ENCODE peak calls at places on chromosomes 11 and 22, in eight cellular contexts. E is cardiac muscle cell, F is heart left ventricle, Q is SK-N-SH, P is SJCRH30, R is sigmoid colon, S is neural progenitor cell, W is psoas muscle. A is an unnamed sample. For H3K4me1, the result is how much of the 10 kb centered on the place peaks cover.

GRCh38 chr22:43850529-43850928 is 11.8 kb downstream of the SULT4A1 start:
- DNase-seq in W (peak), Q (no peak), F (no peak), R (peak), P (no peak), S (no peak), E (no peak), A (no peak)

GRCh38 chr11:12135185-12135584 is 24.8 kb downstream of the MICAL2 start:
- DNase-seq in P (no peak), R (no peak), E (no peak), Q (no peak), W (no peak), F (no peak), S (no peak), A (no peak)

GRCh38 chr11:59560290-59560701 is 49.0 kb downstream of the OR4D9 start:
- DNase-seq in W (peak), E (peak), Q (peak), P (peak), S (peak), F (no peak), R (peak), A (peak)

GRCh38 chr11:98068251-98068650 is 952.5 kb upstream of the CNTN5 start:
- DNase-seq in P (no peak), F (no peak), S (no peak), W (no peak), Q (no peak), E (no peak), R (no peak), A (no peak)

GRCh38 chr11:128910583-128910982 is 19.4 kb downstream of the KCNJ5 start:
- DNase-seq in F (no peak), E (no peak), R (no peak), P (no peak), W (no peak), S (no peak), Q (no peak), A (no peak)

GRCh38 chr22:42343136-42343484 is 72.7 kb upstream of the TCF20 start:
- DNase-seq in S (no peak), W (no peak), E (peak), F (no peak), Q (no peak), P (no peak), R (no peak), A (no peak)

GRCh38 chr11:62665630-62666258 is 632 bp downstream of the CSKMT start:
- DNase-seq in S (peak), P (no peak), E (peak), F (peak), Q (peak), R (peak), W (peak), A (no peak)

GRCh38 chr11:76124905-76125566 is 81.3 kb downstream of the WNT11 start:
- DNase-seq in W (no peak), R (no peak), S (no peak), E (no peak), F (no peak), P (no peak), Q (no peak), A (no peak)

GRCh38 chr22:35426801-35427140 is 26.8 kb downstream of the MCM5 start:
- DNase-seq in Q (no peak), S (no peak), R (no peak), E (peak), F (no peak), P (no peak), W (no peak), A (no peak)

GRCh38 chr11:2382927-2383822 is 6.1 kb downstream of the CD81 start:
- DNase-seq in Q (no peak), R (peak), E (peak), P (peak), W (peak), F (peak), S (no peak), A (no peak)

GRCh38 chr22:43996170-43996980 is 27.7 kb upstream of the PARVB start:
- DNase-seq in W (peak), E (no peak), S (no peak), Q (no peak), R (peak), P (no peak), F (peak), A (no peak)

GRCh38 chr11:66015936-66016792 is 4.4 kb downstream of the CST6 start:
- DNase-seq in S (no peak), W (no peak), P (no peak), F (no peak), R (no peak), E (no peak), Q (no peak), A (peak)

GRCh38 chr22:26545827-26546226 is 33.6 kb upstream of the TFIP11 start:
- DNase-seq in W (no peak), Q (no peak), P (no peak), F (no peak), E (no peak), R (no peak), S (no peak), A (no peak)

GRCh38 chr11:86798988-86799387 is 1.4 kb upstream of the PRSS23 start:
- DNase-seq in F (no peak), P (no peak), S (no peak), W (no peak), Q (no peak), R (no peak), E (no peak), A (no peak)

GRCh38 chr22:37501176-37501609 is 15.0 kb upstream of the MFNG start:
- DNase-seq in Q (no peak), W (no peak), P (no peak), F (peak), S (no peak), R (no peak), E (no peak), A (no peak)

GRCh38 chr11:70503201-70503877 is 105.0 kb downstream of the CTTN start:
- DNase-seq in W (peak), F (peak), Q (no peak), P (no peak), R (peak), E (no peak), S (peak), A (peak)

GRCh38 chr11:12248330-12248729 is 129.0 kb upstream of the PARVA start:
- DNase-seq in P (peak), Q (peak), F (peak), R (peak), W (peak), E (no peak), S (peak), A (no peak)

GRCh38 chr11:65476632-65477270 is 22.1 kb upstream of the MALAT1 start:
- DNase-seq in S (no peak), W (peak), Q (no peak), P (peak), F (no peak), R (peak), E (no peak), A (no peak)

GRCh38 chr11:19577849-19578619 is 134.6 kb upstream of the NAV2 start:
- DNase-seq in W (peak), E (peak), F (no peak), P (no peak), S (no peak), Q (peak), R (peak), A (no peak)

GRCh38 chr11:35061516-35062440 is 77.2 kb upstream of the CD44 start:
- DNase-seq in E (no peak), S (no peak), R (no peak), W (no peak), P (no peak), Q (no peak), F (no peak), A (no peak)

GRCh38 chr11:93654266-93654665 is 7.2 kb upstream of the CEP295 start:
- DNase-seq in S (no peak), R (no peak), W (no peak), P (no peak), F (no peak), E (no peak), Q (no peak), A (no peak)

DNA sequence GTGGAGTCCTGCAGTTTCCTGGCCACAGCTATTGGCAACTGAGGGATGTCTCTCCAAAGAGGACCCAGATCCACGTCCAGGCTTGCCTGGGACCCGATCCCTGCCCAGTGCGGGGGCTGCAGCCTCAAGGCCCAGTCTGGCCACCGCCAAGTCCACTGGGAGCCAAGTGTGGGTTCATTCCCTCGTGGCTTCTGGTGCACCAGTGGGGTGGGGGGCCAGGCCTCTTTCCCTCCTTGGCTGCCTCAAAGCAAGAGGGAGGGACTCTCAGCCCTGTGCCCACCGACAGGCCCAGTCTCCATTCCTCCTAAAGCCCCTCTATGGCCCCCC is 13.3 kb upstream of the PIM3 start:
- DNase-seq in R (no peak), P (no peak), W (no peak), S (no peak), Q (no peak), E (no peak), F (no peak), A (no peak)
- H3K27ac ChIP-seq in R (no peak), P (peak), W (no peak), S (no peak), Q (no peak), E (no peak), F (no peak), A (no peak)

GRCh38 chr22:29815580-29815979 is 22.5 kb downstream of the ASCC2 start:
- DNase-seq in S (no peak), E (no peak), R (no peak), Q (no peak), P (no peak), F (no peak), W (no peak), A (no peak)

GRCh38 chr22:29814003-29814402 is 24.1 kb downstream of the ASCC2 start:
- DNase-seq in Q (no peak), R (no peak), E (no peak), W (no peak), P (no peak), S (no peak), F (no peak), A (no peak)

GRCh38 chr22:29813126-29813525 is 24.9 kb downstream of the ASCC2 start:
- DNase-seq in Q (no peak), R (no peak), P (no peak), E (no peak), W (no peak), S (no peak), F (no peak), A (no peak)

GRCh38 chr22:29811377-29811776 is 26.7 kb downstream of the ASCC2 start:
- DNase-seq in W (no peak), S (no peak), E (no peak), F (no peak), R (no peak), Q (no peak), P (no peak), A (no peak)

GRCh38 chr22:29813563-29813962 is 24.5 kb downstream of the ASCC2 start:
- DNase-seq in Q (no peak), W (no peak), P (no peak), R (no peak), E (no peak), S (no peak), F (no peak), A (no peak)
- H3K4me1 ChIP-seq in Q (under half), W (under half), P (under half), R (under half), E (under half), S (under half), F (under half), A (under half)

GRCh38 chr22:27876684-27877083 is 42.4 kb downstream of the PITPNB start:
- DNase-seq in F (no peak), E (no peak), P (peak), S (peak), Q (no peak), R (no peak), W (no peak), A (no peak)

GRCh38 chr22:27877501-27877900 is 41.6 kb downstream of the PITPNB start:
- DNase-seq in E (no peak), P (no peak), W (no peak), R (no peak), F (no peak), S (no peak), Q (no peak), A (no peak)

GRCh38 chr22:27874756-27875155 is 44.3 kb downstream of the PITPNB start:
- DNase-seq in R (no peak), F (no peak), W (no peak), S (no peak), P (no peak), Q (no peak), E (no peak), A (no peak)

GRCh38 chr22:27874185-27874584 is 44.9 kb downstream of the PITPNB start:
- DNase-seq in S (no peak), E (no peak), R (peak), P (no peak), Q (no peak), W (no peak), F (no peak), A (no peak)

GRCh38 chr22:27875951-27876350 is 43.1 kb downstream of the PITPNB start:
- DNase-seq in F (no peak), E (no peak), S (no peak), P (no peak), W (no peak), Q (no peak), R (no peak), A (no peak)
- H3K27ac ChIP-seq in F (no peak), E (no peak), S (no peak), P (no peak), W (no peak), Q (no peak), R (peak), A (no peak)

GRCh38 chr11:47412152-47412746 is 3.9 kb downstream of the SLC39A13 start:
- DNase-seq in R (peak), W (peak), Q (peak), P (peak), S (peak), F (peak), E (peak), A (no peak)

GRCh38 chr11:47413351-47413750 is 5.0 kb downstream of the SLC39A13 start:
- DNase-seq in P (no peak), Q (no peak), S (peak), E (no peak), W (no peak), F (no peak), R (no peak), A (no peak)

GRCh38 chr11:47414685-47415070 is 6.3 kb downstream of the SLC39A13 start:
- DNase-seq in W (no peak), S (peak), F (peak), Q (no peak), E (no peak), P (no peak), R (peak), A (peak)

GRCh38 chr11:47415091-47415854 is 6.9 kb downstream of the SLC39A13 start:
- DNase-seq in R (no peak), S (peak), W (no peak), E (no peak), Q (no peak), F (peak), P (peak), A (no peak)

DNA sequence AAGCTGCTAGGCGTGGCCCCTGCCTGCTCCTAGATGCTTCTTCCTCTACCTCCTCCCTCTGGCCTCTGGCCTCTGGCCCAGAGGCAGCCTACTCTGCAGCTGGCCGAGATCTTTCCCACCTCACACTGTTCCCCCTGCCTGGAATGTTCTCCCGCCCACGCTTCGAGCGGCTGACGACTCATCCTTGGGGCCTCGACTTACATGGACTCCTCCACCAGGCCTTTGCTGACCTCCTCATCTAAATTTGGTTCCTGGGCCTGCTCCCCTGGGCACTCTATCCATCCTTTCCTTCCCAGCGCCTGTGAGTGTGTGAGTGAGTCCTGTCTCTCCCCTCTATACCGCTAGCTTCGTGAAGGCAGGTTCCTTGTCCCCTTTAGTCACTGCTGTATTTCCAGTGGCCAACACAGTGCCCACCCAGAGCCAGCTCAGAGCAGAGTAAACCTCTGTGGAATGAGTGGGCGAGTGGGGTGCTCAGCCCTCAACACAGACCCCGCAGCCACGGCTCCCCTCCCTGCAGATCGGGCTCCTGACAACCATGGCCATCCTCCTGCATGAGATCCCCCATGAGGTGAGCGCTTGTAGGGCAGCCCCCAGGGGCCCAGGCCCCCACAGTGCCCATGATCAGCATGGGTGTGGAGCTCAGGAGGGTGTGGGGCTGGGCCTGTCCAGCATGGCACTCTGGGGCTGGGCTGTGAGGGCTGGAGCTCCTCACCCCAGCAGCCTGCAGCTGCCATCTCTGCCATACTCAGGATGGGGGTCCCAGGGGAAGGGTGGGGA is 5.7 kb downstream of the SLC39A13 start:
- DNase-seq in W (no peak), Q (no peak), F (peak), E (no peak), S (peak), P (no peak), R (peak), A (no peak)
- H3K4me1 ChIP-seq in W (under half), Q (under half), F (under half), E (under half), S (under half), P (under half), R (half or more), A (under half)

A was measured in RWPE2.